ENCODE peak calls at places on chromosomes 7 and 10, in ten cellular contexts. X, R, N, V, Q, D, C, J, L and O are unnamed samples. For H3K27me3, the result is how much of the 10 kb centered on the place peaks cover.

GRCh38 chr10:104293021-104293420 is 24.0 kb downstream of the GSTO2 start:
- DNase-seq in D (no peak), C (peak), J (no peak), X (peak), R (no peak), N (no peak), V (peak), L (no peak), Q (no peak), O (no peak)

GRCh38 chr7:150997075-150997511 is 6.3 kb downstream of the NOS3 start:
- DNase-seq in V (no peak), J (no peak), X (no peak), N (no peak), R (no peak), D (no peak), Q (no peak), C (no peak), L (no peak), O (no peak)

GRCh38 chr7:3193721-3194120 is 107.3 kb upstream of the SDK1 start:
- DNase-seq in N (no peak), V (no peak), R (no peak), C (no peak), Q (no peak), J (no peak), L (no peak), D (no peak), X (no peak), O (no peak)

GRCh38 chr7:140876519-140877248 is 48.0 kb downstream of the BRAF start:
- DNase-seq in C (no peak), V (peak), J (no peak), Q (no peak), R (no peak), X (peak), L (no peak), D (no peak), N (no peak), O (no peak)

GRCh38 chr10:6689036-6689435 is 109.0 kb upstream of the PRKCQ start:
- DNase-seq in D (no peak), Q (no peak), C (no peak), R (no peak), J (no peak), L (no peak), X (no peak), V (no peak), N (no peak), O (no peak)

GRCh38 chr7:76381814-76382213 is 23.0 kb upstream of the YWHAG start:
- DNase-seq in R (no peak), X (no peak), D (no peak), N (no peak), J (no peak), Q (no peak), V (no peak), L (no peak), C (no peak), O (no peak)

GRCh38 chr7:12764355-12765000 is 77.0 kb downstream of the ARL4A start:
- DNase-seq in C (no peak), L (no peak), X (no peak), Q (no peak), V (peak), N (no peak), R (no peak), J (no peak), D (no peak), O (no peak)

GRCh38 chr7:124101173-124101768 is 68.4 kb upstream of the TMEM229A start:
- DNase-seq in Q (peak), V (peak), C (peak), N (no peak), L (peak), D (no peak), R (no peak), X (peak), J (no peak), O (no peak)

GRCh38 chr10:86556933-86557649 is 35.5 kb upstream of the WAPL start:
- DNase-seq in N (no peak), J (no peak), C (no peak), L (no peak), D (no peak), Q (no peak), R (no peak), X (no peak), V (no peak), O (no peak)

GRCh38 chr7:44461387-44461786 is 29.1 kb downstream of the NUDCD3 start:
- DNase-seq in D (no peak), Q (no peak), J (no peak), C (peak), V (peak), R (no peak), X (peak), N (no peak), L (no peak), O (no peak)

GRCh38 chr7:122305475-122306319 is 1.1 kb upstream of the FEZF1 start:
- DNase-seq in X (no peak), J (no peak), V (no peak), R (peak), Q (peak), C (peak), D (no peak), L (no peak), N (no peak), O (no peak)

GRCh38 chr7:128311003-128311402 is 32.7 kb downstream of the RBM28 start:
- DNase-seq in R (no peak), C (no peak), Q (no peak), L (no peak), X (no peak), V (no peak), D (no peak), J (no peak), N (no peak), O (no peak)

GRCh38 chr7:158973440-158973839 is 117.1 kb downstream of the DYNC2I1 start:
- DNase-seq in R (no peak), J (no peak), D (no peak), C (peak), L (peak), X (no peak), Q (peak), V (peak), N (no peak), O (no peak)

GRCh38 chr7:108630002-108630401 is 60.3 kb downstream of the DNAJB9 start:
- DNase-seq in X (no peak), C (peak), V (peak), R (no peak), J (no peak), D (no peak), Q (no peak), N (no peak), L (no peak), O (peak)

GRCh38 chr10:52637592-52637991 is 135.0 kb downstream of the MBL2 start:
- DNase-seq in X (no peak), C (no peak), J (no peak), D (no peak), Q (no peak), N (no peak), L (no peak), V (no peak), R (no peak), O (no peak)

GRCh38 chr7:47539398-47540052 is 42.4 kb downstream of the TNS3 start:
- DNase-seq in N (no peak), X (peak), J (no peak), V (peak), Q (no peak), R (no peak), C (no peak), D (no peak), L (no peak), O (no peak)

GRCh38 chr10:15381420-15381819 is 10.3 kb upstream of the FAM171A1 start:
- DNase-seq in D (no peak), N (no peak), X (no peak), L (no peak), R (no peak), Q (no peak), C (no peak), J (no peak), V (no peak), O (no peak)

GRCh38 chr10:93462881-93463280 is 19.3 kb downstream of the MYOF start:
- DNase-seq in V (peak), J (no peak), R (peak), C (no peak), N (no peak), X (peak), L (no peak), D (no peak), Q (no peak), O (no peak)

GRCh38 chr10:42986618-42987017 is 90.3 kb upstream of the RET start:
- DNase-seq in X (no peak), N (no peak), V (no peak), R (no peak), J (no peak), C (no peak), Q (no peak), L (no peak), D (no peak), O (no peak)

GRCh38 chr10:78726171-78726570 is 342.6 kb upstream of the ZMIZ1 start:
- DNase-seq in V (no peak), L (no peak), J (no peak), C (no peak), N (no peak), D (no peak), Q (no peak), X (no peak), R (no peak), O (no peak)

GRCh38 chr7:107922891-107923290 is 31.9 kb downstream of the DLD start:
- DNase-seq in L (no peak), R (no peak), V (no peak), D (no peak), Q (no peak), C (no peak), N (no peak), J (no peak), X (peak), O (no peak)

GRCh38 chr10:133473270-133473669 is 19.5 kb downstream of the SCART1 start:
- DNase-seq in X (no peak), D (no peak), J (no peak), R (no peak), V (no peak), L (no peak), C (no peak), N (no peak), Q (no peak), O (no peak)

GRCh38 chr7:21960922-21961321 is 15.2 kb upstream of the CDCA7L start:
- DNase-seq in J (no peak), Q (no peak), N (no peak), D (no peak), V (peak), L (no peak), C (no peak), X (peak), R (no peak), O (no peak)

DNA sequence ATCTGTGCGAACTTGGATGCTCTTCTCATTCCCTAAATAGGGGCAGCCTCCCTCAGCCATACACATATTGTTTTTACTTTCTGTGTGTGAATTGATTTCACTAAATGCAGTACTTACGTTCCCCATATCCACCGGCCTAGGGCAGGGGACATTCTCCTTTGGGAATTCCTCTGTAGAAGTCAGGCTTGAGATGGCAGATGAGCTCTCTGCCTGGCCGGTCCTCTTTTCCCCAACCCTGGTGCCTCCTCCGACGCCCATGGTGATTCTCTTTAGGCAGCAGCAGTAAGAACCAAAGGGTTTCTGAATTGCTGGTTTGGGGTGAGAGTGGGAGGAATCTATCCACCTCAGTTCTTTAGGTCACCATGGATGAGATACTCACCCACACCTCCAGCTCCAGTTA is 6.4 kb upstream of the NEUROG3 start:
- DNase-seq in N (no peak), V (no peak), X (no peak), D (no peak), Q (no peak), R (no peak), L (no peak), J (no peak), C (no peak), O (no peak)
- H3K27me3 ChIP-seq in N (half or more), V (half or more), X (under half), D (under half), Q (under half), R (under half), L (half or more), J (under half), C (half or more), O (under half)

GRCh38 chr10:1519391-1519790 is 217.9 kb downstream of the ADARB2 start:
- DNase-seq in Q (no peak), R (no peak), C (no peak), V (no peak), J (no peak), L (no peak), D (no peak), X (no peak), N (peak), O (no peak)

GRCh38 chr10:1522237-1522636 is 215.1 kb downstream of the ADARB2 start:
- DNase-seq in R (no peak), Q (no peak), C (peak), V (no peak), X (no peak), D (no peak), L (no peak), N (peak), J (no peak), O (no peak)

GRCh38 chr10:1525354-1526162 is 211.8 kb downstream of the ADARB2 start:
- DNase-seq in D (no peak), J (no peak), X (no peak), C (no peak), L (no peak), Q (no peak), V (no peak), R (no peak), N (peak), O (no peak)

GRCh38 chr10:1520909-1521565 is 216.3 kb downstream of the ADARB2 start:
- DNase-seq in Q (no peak), C (no peak), D (no peak), V (no peak), L (no peak), J (no peak), R (no peak), X (no peak), N (peak), O (no peak)

GRCh38 chr10:1521741-1522140 is 215.6 kb downstream of the ADARB2 start:
- DNase-seq in N (peak), D (no peak), Q (no peak), V (no peak), X (no peak), C (no peak), R (no peak), L (no peak), J (no peak), O (no peak)
- H3K27me3 ChIP-seq in N (under half), D (under half), Q (under half), V (under half), X (under half), C (under half), R (under half), L (under half), J (under half), O (under half)

DNA sequence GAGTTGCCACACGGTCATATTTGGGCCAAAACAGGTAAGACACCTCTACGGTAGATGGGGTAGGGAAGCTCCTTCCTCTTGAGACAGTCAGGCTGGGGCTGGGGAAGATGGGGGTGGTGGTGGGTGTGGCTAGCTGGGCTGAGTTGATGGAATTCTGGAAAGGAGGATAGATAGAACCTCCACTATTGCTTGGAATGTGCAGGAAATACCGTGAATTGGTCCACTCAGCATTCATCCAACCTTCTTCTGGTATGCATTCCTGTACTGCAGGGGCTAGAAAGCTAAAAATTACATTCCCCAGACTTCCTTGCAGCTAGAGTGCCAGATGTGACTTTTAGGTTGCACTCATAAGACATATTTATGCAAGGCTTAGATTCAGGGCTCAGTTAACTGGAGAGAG is 24.8 kb downstream of the TLX1 start:
- DNase-seq in R (no peak), J (no peak), N (no peak), C (no peak), X (no peak), V (no peak), D (no peak), L (no peak), Q (no peak), O (no peak)
- H3K27me3 ChIP-seq in R (under half), J (under half), N (under half), C (under half), X (half or more), V (under half), D (under half), L (under half), Q (under half), O (under half)

GRCh38 chr10:100774876-100775275 is 29.5 kb downstream of the PAX2 start:
- DNase-seq in N (no peak), D (no peak), Q (no peak), L (no peak), R (no peak), X (no peak), C (no peak), V (no peak), J (no peak), O (no peak)

GRCh38 chr10:100775346-100775745 is 30.0 kb downstream of the PAX2 start:
- DNase-seq in Q (no peak), L (no peak), C (no peak), J (no peak), X (peak), D (no peak), R (peak), V (no peak), N (no peak), O (no peak)

GRCh38 chr10:100775866-100776265 is 30.5 kb downstream of the PAX2 start:
- DNase-seq in J (no peak), N (no peak), V (no peak), L (no peak), R (no peak), Q (no peak), C (no peak), X (no peak), D (no peak), O (no peak)

GRCh38 chr10:100774223-100774622 is 28.8 kb downstream of the PAX2 start:
- DNase-seq in L (no peak), X (no peak), D (no peak), N (no peak), J (no peak), C (no peak), V (no peak), R (no peak), Q (no peak), O (no peak)

GRCh38 chr10:100776671-100777070 is 31.3 kb downstream of the PAX2 start:
- DNase-seq in J (no peak), C (no peak), N (no peak), V (no peak), D (no peak), R (no peak), Q (no peak), X (no peak), L (no peak), O (no peak)
- H3K27me3 ChIP-seq in J (under half), C (under half), N (under half), V (under half), D (under half), R (under half), Q (under half), X (half or more), L (under half), O (under half)

GRCh38 chr7:156116514-156116913 is 304.3 kb upstream of the SHH start:
- DNase-seq in N (no peak), L (no peak), D (no peak), X (no peak), R (no peak), C (no peak), Q (no peak), J (no peak), V (no peak), O (no peak)
- H3K27me3 ChIP-seq in N (under half), L (under half), D (under half), X (under half), R (under half), C (under half), Q (under half), J (under half), V (under half), O (under half)

DNA sequence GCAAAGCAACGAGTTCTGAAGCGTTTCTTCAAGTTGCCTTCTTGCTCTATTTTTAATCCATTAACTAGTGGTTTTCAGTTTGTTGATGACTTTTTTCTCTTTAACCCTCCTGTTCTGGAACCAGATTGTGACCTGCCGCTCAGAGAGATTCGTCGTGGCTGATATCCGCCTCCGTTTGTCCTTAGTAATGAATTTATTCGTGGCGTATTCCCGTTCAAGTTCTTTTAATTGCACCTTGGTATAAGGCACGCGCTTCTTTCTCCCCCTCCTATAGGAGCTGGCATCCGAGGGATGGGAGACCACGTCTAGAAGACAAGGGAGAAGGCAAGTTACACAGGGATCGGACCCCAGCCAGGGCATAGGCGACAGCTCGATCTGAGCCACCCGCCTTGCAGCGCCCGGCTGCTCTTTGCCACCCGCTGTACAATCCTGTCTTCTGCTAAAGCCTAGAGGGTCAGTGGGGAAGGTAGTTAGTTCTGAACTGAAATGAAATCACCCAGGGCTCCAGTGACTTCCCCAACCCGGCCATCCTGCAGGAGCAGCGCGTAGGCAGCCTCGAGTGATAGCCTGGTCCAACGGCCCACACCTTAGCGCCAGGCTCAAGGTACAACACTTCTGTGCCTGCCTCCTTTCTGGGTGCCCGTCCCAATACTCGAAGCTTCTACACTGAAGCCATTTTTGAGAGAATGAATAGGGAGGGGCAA is 1.6 kb downstream of the HOXA13 start:
- DNase-seq in N (peak), X (no peak), R (peak), J (no peak), D (no peak), Q (no peak), C (no peak), V (no peak), L (no peak), O (no peak)
- H3K27me3 ChIP-seq in N (half or more), X (under half), R (under half), J (under half), D (half or more), Q (under half), C (half or more), V (half or more), L (half or more), O (under half)